ENCODE peak calls at places on chromosomes 16 and 17, in four cellular contexts. J, U, P and F are unnamed samples.

GRCh38 chr17:82153745-82154375 is 55.8 kb upstream of the FASN start:
- DNase-seq in P (peak), J (peak), U (peak), F (peak)

GRCh38 chr16:14303654-14304394 is 232.7 kb downstream of the MRTFB start:
- DNase-seq in U (peak), P (no peak), J (no peak), F (peak)

GRCh38 chr17:46917041-46917440 is 5.9 kb upstream of the GOSR2 start:
- DNase-seq in J (no peak), P (no peak), U (no peak), F (no peak)

GRCh38 chr16:29807426-29808218 is 1.3 kb downstream of the MAZ start:
- DNase-seq in P (no peak), U (peak), J (peak), F (peak)

GRCh38 chr17:29154516-29155234 is 25.5 kb downstream of the MYO18A start:
- DNase-seq in P (no peak), U (no peak), J (peak), F (no peak)

GRCh38 chr17:14845562-14846335 is 419.4 kb downstream of the PMP22 start:
- DNase-seq in U (no peak), J (no peak), P (no peak), F (no peak)

GRCh38 chr16:50427107-50427506 is 58.3 kb upstream of the BRD7 start:
- DNase-seq in U (no peak), J (no peak), P (no peak), F (no peak)

GRCh38 chr16:29877266-29877961 is 14.4 kb upstream of the CDIPT start:
- DNase-seq in J (no peak), U (peak), P (no peak), F (peak)

GRCh38 chr16:11310997-11311561 is 29.9 kb upstream of the PRM1 start:
- DNase-seq in P (no peak), J (no peak), U (no peak), F (no peak)

GRCh38 chr17:35432176-35433074 is at the start of gene SLFN12:
- DNase-seq in P (peak), U (peak), J (peak), F (peak)

GRCh38 chr17:57432507-57433277 is 176.4 kb downstream of the MSI2 start:
- DNase-seq in P (no peak), U (no peak), J (no peak), F (peak)

GRCh38 chr16:81616321-81617020 is 162.6 kb upstream of the PLCG2 start:
- DNase-seq in U (peak), P (no peak), J (peak), F (peak)

GRCh38 chr16:59733321-59733720 is 999.2 kb upstream of the GOT2 start:
- DNase-seq in U (no peak), J (no peak), P (no peak), F (no peak)

GRCh38 chr16:23857256-23857891 is 21.6 kb downstream of the PRKCB start:
- DNase-seq in J (no peak), P (no peak), U (peak), F (no peak)

GRCh38 chr17:21282231-21282630 is 2.3 kb upstream of the MAP2K3 start:
- DNase-seq in J (peak), P (peak), U (no peak), F (no peak)

GRCh38 chr17:35368086-35368824 is 5.2 kb downstream of the SLFN11 start:
- DNase-seq in U (no peak), J (no peak), P (no peak), F (peak)

GRCh38 chr16:90037202-90037765 is 18.0 kb upstream of the DBNDD1 start:
- DNase-seq in J (no peak), U (no peak), P (no peak), F (peak)

GRCh38 chr16:57479043-57479421 is 7.3 kb downstream of the DOK4 start:
- DNase-seq in J (no peak), U (no peak), P (no peak), F (no peak)

GRCh38 chr16:49598386-49599170 is 225.0 kb downstream of the C16orf78 start:
- DNase-seq in U (no peak), J (no peak), P (no peak), F (peak)

GRCh38 chr16:56984639-56985038 is 4.7 kb upstream of the NLRC5 start:
- DNase-seq in U (no peak), P (no peak), J (no peak), F (no peak)

GRCh38 chr17:76479515-76480048 is 12.2 kb downstream of the AANAT start:
- DNase-seq in J (no peak), U (no peak), P (no peak), F (no peak)

GRCh38 chr17:79543566-79543965 is 67.3 kb downstream of the RBFOX3 start:
- DNase-seq in P (no peak), J (no peak), U (no peak), F (no peak)

GRCh38 chr16:81313731-81314602 is 795 bp upstream of the GAN start:
- DNase-seq in U (peak), P (no peak), J (no peak), F (peak)

GRCh38 chr17:63881935-63882601 is at the start of gene GH2:
- DNase-seq in J (peak), U (peak), P (peak), F (peak)

GRCh38 chr16:67727521-67728485 is 8.7 kb upstream of the GFOD2 start:
- DNase-seq in J (no peak), U (no peak), P (no peak), F (peak)

GRCh38 chr16:12685806-12686205 is 117.9 kb downstream of the CPPED1 start:
- DNase-seq in P (no peak), U (no peak), J (no peak), F (no peak)

GRCh38 chr17:51588063-51588462 is 327.7 kb downstream of the UTP18 start:
- DNase-seq in P (no peak), J (no peak), U (no peak), F (no peak)

GRCh38 chr17:2368383-2368782 is 31.1 kb downstream of the SGSM2 start:
- DNase-seq in P (no peak), U (no peak), J (peak), F (no peak)

GRCh38 chr17:52138752-52139151 is 19.8 kb downstream of the CA10 start:
- DNase-seq in U (no peak), P (no peak), J (no peak), F (no peak)

GRCh38 chr17:63681530-63681929 is 18.4 kb downstream of the LIMD2 start:
- DNase-seq in U (no peak), J (peak), P (no peak), F (peak)

GRCh38 chr16:89099905-89100304 is 6.3 kb downstream of the ACSF3 start:
- DNase-seq in P (no peak), J (no peak), U (no peak), F (no peak)

GRCh38 chr16:29926675-29927522 is 873 bp upstream of the KCTD13 start:
- DNase-seq in J (no peak), U (no peak), P (no peak), F (peak)

GRCh38 chr17:40452074-40452787 is 9.0 kb downstream of the IGFBP4 start:
- DNase-seq in P (no peak), U (no peak), J (peak), F (no peak)

GRCh38 chr17:30969989-30970680 is 704 bp upstream of the RNF135 start:
- DNase-seq in P (no peak), J (no peak), U (peak), F (peak)

GRCh38 chr17:48429638-48430586 is at the start of gene SKAP1:
- DNase-seq in P (no peak), U (peak), J (no peak), F (peak)

GRCh38 chr17:13030459-13031305 is 12.9 kb upstream of the ELAC2 start:
- DNase-seq in J (no peak), U (peak), P (no peak), F (peak)

GRCh38 chr16:77877712-77878111 is 89.3 kb downstream of the VAT1L start:
- DNase-seq in U (no peak), P (no peak), J (no peak), F (no peak)

GRCh38 chr16:58684354-58685083 is at the start of gene SLC38A7:
- DNase-seq in J (peak), U (peak), P (peak), F (peak)

GRCh38 chr16:58684001-58684353 is 593 bp downstream of the SLC38A7 start:
- DNase-seq in P (no peak), J (no peak), U (no peak), F (no peak)

GRCh38 chr16:58679763-58680162 is 4.8 kb downstream of the SLC38A7 start:
- DNase-seq in P (no peak), U (no peak), J (no peak), F (peak)

GRCh38 chr16:58685084-58685449 is 497 bp upstream of the SLC38A7 start:
- DNase-seq in P (no peak), J (no peak), U (no peak), F (peak)
- H3K4me3 ChIP-seq in P (peak), J (peak), U (peak), F (no peak)

GRCh38 chr17:60602871-60603270 is 2.9 kb downstream of the PPM1D start:
- DNase-seq in U (no peak), J (no peak), P (no peak), F (no peak)
- H3K4me3 ChIP-seq in U (peak), J (peak), P (peak), F (peak)

DNA sequence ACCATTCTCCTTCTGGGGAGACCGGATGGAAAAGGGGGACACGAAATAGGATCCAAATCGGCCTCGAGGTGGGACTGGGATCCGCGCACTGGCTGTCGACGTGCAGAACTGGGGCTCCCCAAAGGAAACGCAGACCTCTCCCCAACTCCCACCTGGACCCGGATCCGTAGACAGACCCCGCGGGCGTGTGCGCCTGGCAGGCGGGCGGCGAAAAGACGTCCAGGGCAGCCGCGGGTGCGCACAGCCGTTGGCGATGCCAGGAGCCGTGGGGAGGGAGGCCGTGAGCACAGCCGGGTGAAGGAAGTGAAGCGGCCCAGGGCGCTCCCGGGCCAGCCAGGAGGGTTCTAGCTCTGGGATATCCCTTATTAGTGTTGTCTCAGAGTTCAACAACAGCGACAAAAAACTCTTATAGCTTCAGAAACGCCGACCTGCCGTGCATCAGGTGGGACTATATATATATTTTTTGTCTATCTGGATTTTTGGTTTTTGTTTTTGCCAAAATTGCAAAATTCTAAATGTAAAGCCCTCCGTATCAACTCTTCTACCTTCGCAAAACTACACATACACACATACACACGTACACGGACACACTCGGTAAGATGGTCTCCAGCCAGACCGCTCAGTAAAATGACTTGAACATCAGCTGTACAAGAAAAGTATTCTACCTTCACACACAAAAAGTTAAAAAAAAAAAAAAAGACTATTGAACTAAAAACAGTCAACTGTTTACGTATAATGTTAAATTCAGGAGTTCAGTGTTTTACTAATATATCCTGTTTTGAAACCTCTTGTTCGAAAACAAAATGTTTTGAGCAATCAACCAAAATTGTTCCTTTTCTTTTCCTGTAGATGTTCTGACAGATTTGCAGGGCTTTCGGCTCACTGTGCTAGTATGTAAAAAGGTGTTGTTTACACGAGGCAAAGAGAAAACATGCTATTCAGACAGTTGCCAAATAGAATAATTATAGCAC is 5.2 kb upstream of the AATF start:
- DNase-seq in J (no peak), P (no peak), U (peak), F (peak)
- H3K4me3 ChIP-seq in J (no peak), P (no peak), U (no peak), F (no peak)

GRCh38 chr16:86834451-86835035 is 256.2 kb downstream of the FOXL1 start:
- DNase-seq in J (no peak), U (peak), P (peak), F (peak)

GRCh38 chr16:86835981-86836380 is 257.6 kb downstream of the FOXL1 start:
- DNase-seq in P (no peak), U (no peak), J (no peak), F (no peak)

GRCh38 chr16:86831366-86831765 is 253.0 kb downstream of the FOXL1 start:
- DNase-seq in P (no peak), J (no peak), U (no peak), F (no peak)

GRCh38 chr16:86836503-86837125 is 258.3 kb downstream of the FOXL1 start:
- DNase-seq in P (no peak), U (no peak), J (peak), F (no peak)

DNA sequence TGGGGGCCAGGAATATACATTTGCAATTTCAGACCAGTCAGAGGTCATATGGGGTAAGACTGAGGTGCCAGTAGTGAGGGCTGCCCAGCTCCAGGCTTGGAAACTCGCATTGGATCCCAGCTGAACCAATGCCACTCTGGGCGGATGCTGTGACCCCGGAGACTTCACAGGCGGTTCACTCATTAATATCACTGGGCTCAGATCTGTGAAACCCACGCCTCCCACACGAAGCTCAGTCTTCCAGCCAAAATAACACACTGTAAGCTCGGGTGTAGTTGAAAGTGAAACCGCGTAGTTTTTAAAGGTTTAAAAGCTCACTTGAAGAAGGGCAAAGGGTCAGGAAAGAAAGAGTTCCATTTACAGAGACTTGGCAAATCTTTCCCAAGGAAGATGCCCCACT is 254.8 kb downstream of the FOXL1 start:
- DNase-seq in J (no peak), P (no peak), U (no peak), F (no peak)
- H3K4me3 ChIP-seq in J (no peak), P (peak), U (no peak), F (no peak)

DNA sequence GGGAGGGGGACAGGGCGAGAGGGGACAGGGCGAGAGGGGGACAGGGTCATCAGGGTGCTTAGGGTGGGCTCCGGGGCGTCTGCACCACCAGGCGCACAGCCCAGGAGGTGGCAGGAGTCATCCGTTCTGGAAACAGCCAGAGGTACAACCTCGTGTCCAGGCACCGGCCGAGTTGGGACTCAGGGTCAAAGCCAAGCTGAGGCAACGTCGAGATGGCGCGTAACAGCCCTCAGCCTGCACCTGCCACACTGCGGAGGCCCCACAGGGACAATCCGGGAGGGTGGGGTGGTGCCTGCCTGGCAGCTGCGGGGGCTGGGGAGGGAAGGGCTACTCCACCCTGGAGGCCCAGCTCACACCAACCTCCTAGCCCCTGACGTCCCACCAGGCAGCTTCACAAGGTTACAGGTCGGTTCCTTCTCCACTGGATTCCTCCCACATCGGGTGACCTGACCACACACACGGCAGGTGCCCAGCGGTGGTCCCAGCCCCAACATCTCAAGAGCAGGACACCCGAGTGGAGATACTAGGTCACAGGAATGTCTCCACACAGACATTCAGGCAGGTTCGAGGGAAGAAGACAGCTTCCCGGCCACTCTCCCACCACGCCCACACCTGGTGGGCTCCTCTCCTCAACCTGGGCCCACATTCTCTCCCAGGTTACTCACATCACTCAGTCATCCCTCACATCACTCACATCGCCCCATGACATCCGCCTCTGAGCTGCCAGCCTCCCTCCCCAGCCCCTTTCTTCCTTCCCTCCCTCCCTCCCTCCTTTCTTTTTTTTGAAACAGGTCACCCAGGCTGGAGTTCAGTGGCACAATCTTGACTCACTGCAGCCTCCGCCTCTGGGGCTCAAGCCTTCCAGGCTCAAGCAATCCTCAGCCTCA is 47.3 kb downstream of the RPH3AL start:
- DNase-seq in P (no peak), J (peak), U (no peak), F (peak)
- H3K4me3 ChIP-seq in P (no peak), J (no peak), U (no peak), F (peak)

DNA sequence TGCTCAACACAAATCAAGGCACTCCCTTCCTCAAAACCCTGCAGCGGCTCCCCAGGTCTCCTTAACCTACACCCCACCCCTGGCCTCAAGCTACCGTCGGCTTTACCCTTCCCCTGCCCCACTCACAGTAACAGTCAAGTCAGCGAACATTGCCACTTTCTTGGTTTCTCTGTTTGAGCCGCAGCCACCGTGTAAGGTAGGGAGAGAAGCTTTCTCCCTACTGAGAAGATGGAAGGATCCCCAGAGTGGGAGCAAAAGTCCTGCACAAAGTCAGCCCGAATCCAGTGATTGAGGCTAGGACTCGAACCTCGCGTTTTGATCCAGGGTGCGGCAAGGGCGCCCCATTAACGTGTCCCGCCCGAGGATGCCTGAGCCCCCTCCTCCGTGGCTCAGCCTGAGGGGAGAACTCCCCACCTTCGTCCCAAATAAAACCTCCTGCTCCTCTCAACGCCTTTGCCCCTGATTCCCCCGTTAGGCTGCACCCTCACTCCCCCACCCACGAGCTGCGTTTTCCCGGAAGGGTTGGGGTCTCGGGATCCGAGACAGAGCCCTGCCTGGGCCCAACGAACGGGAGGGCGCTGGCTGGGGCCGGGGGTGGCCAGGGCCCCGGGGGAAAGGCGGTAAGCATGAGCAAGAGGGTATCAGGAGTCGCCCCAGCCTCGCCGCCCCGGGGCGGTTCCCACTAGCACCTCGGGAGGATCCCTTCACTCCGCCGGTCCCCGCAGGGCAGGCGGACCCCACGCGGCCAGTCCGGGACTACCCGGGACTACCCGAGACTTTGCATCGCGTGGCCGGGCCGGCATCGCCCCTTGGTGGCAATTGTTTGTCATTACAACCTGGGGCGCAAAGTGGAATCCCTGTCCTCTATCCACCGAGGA is 9.9 kb upstream of the NAGS start:
- DNase-seq in P (no peak), J (peak), U (peak), F (peak)
- H3K4me3 ChIP-seq in P (peak), J (peak), U (peak), F (peak)

DNA sequence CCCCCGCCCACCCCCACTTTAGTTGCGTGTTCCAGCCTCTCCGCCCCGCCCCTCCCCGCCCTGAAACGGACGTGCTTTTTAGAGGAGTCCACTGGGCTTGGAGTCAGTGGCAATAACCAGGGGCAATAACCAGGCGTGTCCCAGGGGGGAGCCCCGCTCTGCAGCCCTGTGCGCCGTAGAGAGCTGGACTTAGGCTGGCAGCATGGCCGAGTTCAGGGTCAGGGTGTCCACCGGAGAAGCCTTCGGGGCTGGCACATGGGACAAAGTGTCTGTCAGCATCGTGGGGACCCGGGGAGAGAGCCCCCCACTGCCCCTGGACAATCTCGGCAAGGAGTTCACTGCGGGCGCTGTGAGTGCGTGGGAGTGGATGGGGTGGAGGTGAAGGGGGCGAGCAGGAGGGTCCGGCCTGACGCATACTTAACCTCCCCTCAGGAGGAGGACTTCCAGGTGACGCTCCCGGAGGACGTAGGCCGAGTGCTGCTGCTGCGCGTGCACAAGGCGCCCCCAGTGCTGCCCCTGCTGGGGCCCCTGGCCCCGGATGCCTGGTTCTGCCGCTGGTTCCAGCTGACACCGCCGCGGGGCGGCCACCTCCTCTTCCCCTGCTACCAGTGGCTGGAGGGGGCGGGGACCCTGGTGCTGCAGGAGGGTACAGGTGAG is at the start of gene ALOX15B:
- DNase-seq in P (no peak), J (no peak), U (no peak), F (peak)
- H3K4me3 ChIP-seq in P (no peak), J (peak), U (no peak), F (peak)

GRCh38 chr16:964696-965395 is 5.9 kb downstream of the LMF1 start:
- DNase-seq in U (no peak), P (no peak), J (peak), F (no peak)
- H3K4me3 ChIP-seq in U (no peak), P (peak), J (no peak), F (no peak)